ENCODE peak calls at places on chromosomes 7 and 10, in nine cellular contexts. J, S, G, Z, T, I, M, Y and B are unnamed samples.

GRCh38 chr10:86972613-86973380 is 4.5 kb downstream of the ADIRF start:
- DNase-seq in J (no peak), S (no peak), G (no peak), Z (no peak), T (no peak), I (no peak), M (no peak), Y (no peak), B (no peak)

GRCh38 chr7:31971049-31971665 is 99.0 kb downstream of the PDE1C start:
- DNase-seq in J (no peak), S (no peak), G (no peak), Z (peak), T (no peak), I (no peak), M (no peak), Y (no peak), B (no peak)

GRCh38 chr7:21368317-21368716 is 59.6 kb upstream of the SP4 start:
- DNase-seq in J (no peak), S (no peak), G (no peak), Z (no peak), T (no peak), I (no peak), M (no peak), Y (no peak), B (no peak)

GRCh38 chr10:112330154-112330553 is 43.8 kb upstream of the ACSL5 start:
- DNase-seq in J (no peak), S (no peak), G (no peak), Z (no peak), T (no peak), I (no peak), M (no peak), Y (peak), B (no peak)

GRCh38 chr10:104330168-104331117 is 7.8 kb downstream of the ITPRIP start:
- DNase-seq in J (peak), S (peak), G (peak), Z (peak), T (peak), I (no peak), M (peak), Y (peak), B (peak)

GRCh38 chr7:30074422-30075030 is 46.3 kb downstream of the PLEKHA8 start:
- DNase-seq in J (peak), S (no peak), G (no peak), Z (peak), T (peak), I (no peak), M (peak), Y (no peak), B (peak)

GRCh38 chr7:120407015-120407414 is 134.0 kb downstream of the KCND2 start:
- DNase-seq in J (peak), S (no peak), G (no peak), Z (no peak), T (peak), I (no peak), M (no peak), Y (no peak), B (peak)

GRCh38 chr7:6310594-6310993 is 38.2 kb upstream of the CYTH3 start:
- DNase-seq in J (no peak), S (no peak), G (no peak), Z (no peak), T (no peak), I (no peak), M (no peak), Y (no peak), B (no peak)

GRCh38 chr10:80532571-80532970 is 5.1 kb upstream of the SH2D4B start:
- DNase-seq in J (no peak), S (no peak), G (peak), Z (no peak), T (no peak), I (no peak), M (no peak), Y (no peak), B (no peak)

GRCh38 chr7:124954766-124955165 is 25.1 kb upstream of the POT1 start:
- DNase-seq in J (no peak), S (no peak), G (no peak), Z (peak), T (no peak), I (no peak), M (no peak), Y (no peak), B (peak)

GRCh38 chr7:89887489-89887888 is 266.8 kb upstream of the STEAP1 start:
- DNase-seq in J (no peak), S (no peak), G (no peak), Z (no peak), T (no peak), I (no peak), M (peak), Y (no peak), B (no peak)

GRCh38 chr7:151113344-151114150 is 27.3 kb downstream of the AGAP3 start:
- DNase-seq in J (peak), S (peak), G (no peak), Z (peak), T (peak), I (no peak), M (peak), Y (no peak), B (peak)

GRCh38 chr10:83539528-83540308 is 599.6 kb upstream of the GHITM start:
- DNase-seq in J (peak), S (peak), G (peak), Z (peak), T (peak), I (no peak), M (no peak), Y (peak), B (peak)

GRCh38 chr7:132307465-132307864 is 268.8 kb downstream of the PLXNA4 start:
- DNase-seq in J (no peak), S (no peak), G (no peak), Z (no peak), T (no peak), I (no peak), M (no peak), Y (no peak), B (no peak)

DNA sequence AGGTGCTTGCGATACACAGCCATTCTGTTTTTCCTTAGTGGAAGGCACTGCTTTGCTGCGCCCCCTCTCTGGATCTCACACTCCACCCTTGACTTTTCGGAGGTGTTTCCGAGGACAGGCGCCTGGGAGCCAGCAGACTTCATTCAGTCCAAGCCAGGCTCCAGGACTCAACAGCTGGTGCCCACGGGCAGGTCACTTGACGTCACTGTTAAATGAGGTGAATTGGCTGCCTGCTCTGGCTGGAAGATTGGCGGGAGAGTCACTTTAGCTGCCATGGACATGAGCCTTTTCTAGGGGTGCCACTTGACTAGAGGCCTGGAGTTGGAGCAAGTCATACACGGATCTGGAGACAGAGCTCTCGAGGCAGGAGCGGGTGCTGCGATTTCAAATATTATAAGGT is 3.2 kb downstream of the HTRA1 start:
- DNase-seq in J (no peak), S (no peak), G (no peak), Z (no peak), T (no peak), I (no peak), M (no peak), Y (no peak), B (no peak)
- H3K4me3 ChIP-seq in J (no peak), S (no peak), G (no peak), Z (no peak), T (no peak), I (no peak), M (no peak), Y (no peak), B (no peak)

GRCh38 chr10:110016037-110016436 is 8.3 kb downstream of the ADD3 start:
- DNase-seq in J (peak), S (no peak), G (no peak), Z (no peak), T (peak), I (no peak), M (no peak), Y (no peak), B (peak)
- H3K4me3 ChIP-seq in J (no peak), S (no peak), G (no peak), Z (no peak), T (no peak), I (no peak), M (no peak), Y (no peak), B (no peak)

GRCh38 chr10:116848912-116849270 is 408 bp upstream of the ENO4 start:
- DNase-seq in J (no peak), S (no peak), G (no peak), Z (no peak), T (no peak), I (no peak), M (no peak), Y (no peak), B (no peak)
- H3K4me3 ChIP-seq in J (peak), S (peak), G (peak), Z (peak), T (peak), I (peak), M (peak), Y (peak), B (peak)

DNA sequence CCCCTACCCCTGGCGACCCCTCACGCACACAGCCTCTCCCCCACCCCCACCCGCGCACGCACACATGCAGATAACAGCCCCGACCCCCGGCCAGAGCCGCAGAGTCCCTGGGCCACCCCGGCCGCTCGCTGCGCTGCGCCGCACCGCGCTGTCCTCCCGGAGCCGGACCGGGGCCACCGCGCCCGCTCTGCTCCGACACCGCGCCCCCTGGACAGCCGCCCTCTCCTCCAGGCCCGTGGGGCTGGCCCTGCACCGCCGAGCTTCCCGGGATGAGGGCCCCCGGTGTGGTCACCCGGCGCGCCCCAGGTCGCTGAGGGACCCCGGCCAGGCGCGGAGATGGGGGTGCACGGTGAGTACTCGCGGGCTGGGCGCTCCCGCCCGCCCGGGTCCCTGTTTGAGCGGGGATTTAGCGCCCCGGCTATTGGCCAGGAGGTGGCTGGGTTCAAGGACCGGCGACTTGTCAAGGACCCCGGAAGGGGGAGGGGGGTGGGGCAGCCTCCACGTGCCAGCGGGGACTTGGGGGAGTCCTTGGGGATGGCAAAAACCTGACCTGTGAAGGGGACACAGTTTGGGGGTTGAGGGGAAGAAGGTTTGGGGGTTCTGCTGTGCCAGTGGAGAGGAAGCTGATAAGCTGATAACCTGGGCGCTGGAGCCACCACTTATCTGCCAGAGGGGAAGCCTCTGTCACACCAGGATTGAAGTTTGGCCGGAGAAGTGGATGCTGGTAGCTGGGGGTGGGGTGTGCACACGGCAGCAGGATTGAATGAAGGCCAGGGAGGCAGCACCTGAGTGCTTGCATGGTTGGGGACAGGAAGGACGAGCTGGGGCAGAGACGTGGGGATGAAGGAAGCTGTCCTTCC is 607 bp downstream of the EPO start:
- DNase-seq in J (no peak), S (no peak), G (no peak), Z (no peak), T (no peak), I (no peak), M (peak), Y (no peak), B (no peak)
- H3K4me3 ChIP-seq in J (no peak), S (no peak), G (peak), Z (no peak), T (peak), I (peak), M (no peak), Y (peak), B (no peak)

DNA sequence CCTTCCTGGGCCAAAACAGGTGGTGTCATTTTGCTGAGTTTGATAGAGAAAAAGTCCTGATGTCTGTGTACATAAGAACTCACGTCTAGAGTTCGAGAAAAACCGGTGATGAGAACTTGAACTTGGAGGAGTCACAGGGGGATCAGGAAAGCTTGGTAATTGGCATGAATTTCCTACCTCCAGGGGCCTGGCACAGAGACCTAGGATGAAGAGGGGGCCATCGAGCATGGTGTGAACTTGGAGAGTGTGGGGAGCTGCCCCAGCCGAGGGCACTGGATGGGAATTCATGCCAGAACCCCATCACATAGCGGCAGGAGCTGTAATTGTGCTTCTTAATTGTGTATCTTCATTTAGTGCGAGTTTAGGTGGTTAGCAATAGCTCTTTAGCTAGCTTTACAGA is 82.2 kb downstream of the CUX1 start:
- DNase-seq in J (no peak), S (no peak), G (no peak), Z (no peak), T (no peak), I (no peak), M (no peak), Y (no peak), B (no peak)
- H3K4me3 ChIP-seq in J (no peak), S (peak), G (peak), Z (peak), T (peak), I (no peak), M (peak), Y (no peak), B (no peak)

DNA sequence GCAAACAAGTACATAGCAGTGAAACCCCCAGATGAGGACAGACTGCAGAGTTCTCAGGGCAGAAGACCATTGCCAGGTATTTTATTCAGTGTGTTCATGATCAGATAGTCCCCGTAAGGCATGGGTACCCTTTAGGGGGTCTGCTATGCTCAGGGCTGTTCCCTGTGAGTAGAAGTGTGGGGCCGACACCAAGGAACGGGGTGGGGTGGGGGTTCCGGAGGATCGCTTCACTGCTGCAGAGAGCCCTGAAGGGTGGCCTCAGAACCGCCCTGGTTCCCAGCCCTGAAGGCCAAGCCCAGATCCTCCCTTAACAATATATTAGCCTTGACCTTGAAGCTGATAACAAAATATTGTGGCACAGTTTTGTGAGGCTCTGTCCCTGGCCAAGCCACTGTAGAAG is 89.6 kb downstream of the ACTR3B start:
- DNase-seq in J (no peak), S (no peak), G (no peak), Z (no peak), T (no peak), I (no peak), M (no peak), Y (no peak), B (no peak)
- H3K4me3 ChIP-seq in J (no peak), S (no peak), G (no peak), Z (no peak), T (no peak), I (no peak), M (no peak), Y (no peak), B (no peak)